ENCODE peak calls at places on chromosomes 12 and 14, in five cellular contexts. K, E, U, A and Q are unnamed samples.

GRCh38 chr12:57724003-57724935 is 14.3 kb downstream of the AGAP2 start:
- DNase-seq in K (no peak), E (no peak), U (no peak), A (no peak), Q (peak; percentile 8)

GRCh38 chr14:90903101-90903500 is 86.9 kb upstream of the TTC7B start:
- DNase-seq in K (no peak), E (no peak), U (peak; percentile 63), A (no peak), Q (peak; percentile 16)

GRCh38 chr12:116172224-116172849 is 105.2 kb downstream of the MED13L start:
- DNase-seq in K (no peak), E (no peak), U (no peak), A (no peak), Q (no peak)

GRCh38 chr12:112350593-112351592 is 31.3 kb downstream of the HECTD4 start:
- DNase-seq in K (no peak), E (no peak), U (no peak), A (no peak), Q (no peak)

GRCh38 chr14:51677276-51677675 is 25.6 kb downstream of the FRMD6 start:
- DNase-seq in K (no peak), E (no peak), U (no peak), A (no peak), Q (no peak)

GRCh38 chr14:54590481-54590880 is 23.6 kb downstream of the SAMD4A start:
- DNase-seq in K (no peak), E (no peak), U (no peak), A (no peak), Q (no peak)

GRCh38 chr12:12194206-12194605 is 72.6 kb downstream of the LRP6 start:
- DNase-seq in K (no peak), E (no peak), U (peak; percentile 6), A (no peak), Q (no peak)

GRCh38 chr12:12349711-12350665 is at the start of gene MANSC1:
- DNase-seq in K (peak; percentile 83), E (peak; percentile 76), U (peak; percentile 73), A (peak; percentile 35), Q (peak; percentile 46)

GRCh38 chr14:104724407-104724980 is 465 bp downstream of the ADSS1 start:
- DNase-seq in K (peak; percentile 87), E (peak; percentile 79), U (peak; percentile 47), A (no peak), Q (no peak)

GRCh38 chr14:106802413-106803364 is 1276.3 kb downstream of the TMEM121 start:
- DNase-seq in K (no peak), E (no peak), U (peak; percentile 76), A (no peak), Q (no peak)

GRCh38 chr12:5756443-5756842 is 188.6 kb downstream of the ANO2 start:
- DNase-seq in K (no peak), E (no peak), U (no peak), A (no peak), Q (no peak)